ENCODE peak calls at places on chromosomes 2 and 18, in five cellular contexts. D is ovary, A is endothelial cell of umbilical vein, B is HCT116, K is uterus. P is an unnamed sample.

GRCh38 chr18:72470391-72470790 is 73.8 kb downstream of the CBLN2 start:
- DNase-seq in D (no peak), A (no peak), B (no peak), K (no peak), P (no peak)

GRCh38 chr2:170917219-170917851 is 11.7 kb upstream of the GORASP2 start:
- DNase-seq in D (no peak), A (no peak), B (no peak), K (no peak), P (peak; percentile 16)

GRCh38 chr2:174442546-174443510 is 44.0 kb downstream of the GPR155 start:
- DNase-seq in D (no peak), A (no peak), B (peak; percentile 26), K (no peak), P (no peak)

GRCh38 chr2:183564726-183565125 is 440.5 kb downstream of the NUP35 start:
- DNase-seq in D (no peak), A (no peak), B (no peak), K (no peak), P (no peak)

GRCh38 chr2:42893047-42893758 is 100.8 kb upstream of the HAAO start:
- DNase-seq in D (no peak), A (no peak), B (no peak), K (no peak), P (no peak)

GRCh38 chr18:7876354-7876753 is 309.2 kb downstream of the PTPRM start:
- DNase-seq in D (no peak), A (no peak), B (no peak), K (no peak), P (no peak)

GRCh38 chr2:57906152-57906732 is 140.4 kb upstream of the VRK2 start:
- DNase-seq in D (no peak), A (peak; percentile 57), B (no peak), K (no peak), P (peak; percentile 55)

GRCh38 chr18:10927290-10927979 is 221.9 kb downstream of the PIEZO2 start:
- DNase-seq in D (peak; percentile 49), A (peak; percentile 88), B (no peak), K (peak; percentile 23), P (no peak)

GRCh38 chr2:144237108-144237507 is 282.8 kb downstream of the ZEB2 start:
- DNase-seq in D (no peak), A (no peak), B (no peak), K (no peak), P (no peak)

GRCh38 chr18:46649071-46649862 is 7.8 kb downstream of the LOXHD1 start:
- DNase-seq in D (no peak), A (no peak), B (no peak), K (no peak), P (no peak)

GRCh38 chr2:60886962-60887361 is 5.6 kb downstream of the REL start:
- DNase-seq in D (no peak), A (peak; percentile 91), B (no peak), K (no peak), P (no peak)

GRCh38 chr18:963276-963675 is 58.6 kb downstream of the ADCYAP1 start:
- DNase-seq in D (no peak), A (no peak), B (no peak), K (no peak), P (no peak)

GRCh38 chr18:32445846-32446245 is 24.8 kb downstream of the GAREM1 start:
- DNase-seq in D (no peak), A (no peak), B (no peak), K (no peak), P (no peak)

GRCh38 chr2:19736191-19736831 is 165.5 kb downstream of the TTC32 start:
- DNase-seq in D (no peak), A (no peak), B (no peak), K (no peak), P (no peak)

GRCh38 chr2:162099836-162100235 is 25.8 kb upstream of the DPP4 start:
- DNase-seq in D (no peak), A (no peak), B (no peak), K (no peak), P (no peak)

GRCh38 chr18:38330573-38330972 is 765.0 kb upstream of the CELF4 start:
- DNase-seq in D (no peak), A (no peak), B (no peak), K (no peak), P (no peak)

GRCh38 chr2:148007219-148007900 is 13.2 kb downstream of the ORC4 start:
- DNase-seq in D (no peak), A (no peak), B (no peak), K (no peak), P (no peak)

GRCh38 chr18:24271381-24272331 is 126.0 kb downstream of the OSBPL1A start:
- DNase-seq in D (peak; percentile 68), A (peak; percentile 78), B (peak; percentile 49), K (peak; percentile 72), P (peak; percentile 81)
- TF ChIP-seq POLR2A in D (no peak), A (no peak), B (no peak), K (peak; percentile 52), P (no peak)

DNA sequence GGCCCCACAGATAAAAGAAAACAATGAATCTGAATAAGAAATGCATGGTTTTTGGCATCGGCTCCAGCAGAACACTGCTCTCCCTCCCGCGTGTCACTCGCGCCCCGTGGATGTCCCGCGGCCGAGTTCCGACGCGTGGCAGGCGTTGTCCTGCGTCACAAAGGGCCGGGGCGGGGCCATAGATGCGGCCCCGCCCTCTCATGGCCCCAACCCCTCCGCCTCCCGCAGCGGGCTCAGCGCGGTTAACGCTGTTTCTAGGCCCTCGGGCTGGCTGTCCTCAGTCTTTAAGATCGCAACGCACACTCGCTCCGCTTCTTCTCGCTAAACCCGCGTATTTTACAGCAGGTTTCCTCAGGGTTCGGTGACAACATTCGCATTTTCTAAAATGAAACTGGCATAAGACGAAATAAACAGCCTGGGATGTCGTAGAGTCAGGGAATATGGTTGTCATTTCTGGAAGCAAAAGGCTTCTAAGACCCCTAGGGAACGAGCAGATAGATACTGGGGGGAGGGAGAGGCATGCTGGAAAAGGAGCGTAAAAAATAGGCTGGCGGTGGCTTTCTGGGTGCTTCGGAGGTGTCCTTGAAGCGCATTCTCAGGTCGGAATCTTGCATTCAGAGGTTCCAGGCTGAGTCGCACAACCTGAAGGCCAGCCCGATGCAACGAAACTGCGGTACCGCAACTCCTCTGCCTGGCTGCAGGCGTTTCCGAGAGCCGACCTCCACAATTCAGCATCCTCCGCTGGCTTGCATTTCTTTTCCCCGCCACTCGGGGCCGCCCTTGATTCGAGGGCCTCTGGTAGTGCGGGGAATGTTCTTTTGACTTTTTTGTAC is at the start of gene FKBP7:
- DNase-seq in D (peak; percentile 88), A (peak; percentile 85), B (peak; percentile 60), K (peak; percentile 88), P (peak; percentile 90)
- TF ChIP-seq POLR2A in D (peak; percentile 90), A (peak; percentile 63), B (peak; percentile 60), K (peak; percentile 78), P (peak; percentile 72)

GRCh38 chr2:222802502-222803196 is 58.2 kb upstream of the ACSL3 start:
- DNase-seq in D (no peak), A (no peak), B (no peak), K (no peak), P (no peak)

GRCh38 chr2:222807431-222807830 is 53.4 kb upstream of the ACSL3 start:
- DNase-seq in D (no peak), A (no peak), B (no peak), K (no peak), P (no peak)

GRCh38 chr2:222806606-222807036 is 54.2 kb upstream of the ACSL3 start:
- DNase-seq in D (no peak), A (no peak), B (no peak), K (no peak), P (no peak)

GRCh38 chr2:222809582-222809981 is 51.3 kb upstream of the ACSL3 start:
- DNase-seq in D (no peak), A (no peak), B (no peak), K (no peak), P (no peak)

GRCh38 chr2:222805591-222806304 is 55.1 kb upstream of the ACSL3 start:
- DNase-seq in D (no peak), A (no peak), B (no peak), K (no peak), P (no peak)
- TF ChIP-seq POLR2A in D (no peak), A (no peak), B (no peak), K (no peak), P (no peak)

GRCh38 chr18:42929181-42929580 is 186.3 kb downstream of the RIT2 start:
- DNase-seq in D (no peak), A (no peak), B (no peak), K (no peak), P (no peak)
- TF ChIP-seq POLR2A in D (no peak), A (no peak), B (no peak), K (no peak), P (no peak)

GRCh38 chr2:219499058-219499307 is 292 bp downstream of the GMPPA start:
- DNase-seq in D (no peak), A (no peak), B (no peak), K (no peak), P (no peak)
- TF ChIP-seq POLR2A in D (no peak), A (no peak), B (no peak), K (no peak), P (peak; percentile 12)

P was measured in erythroblast.